ENCODE peak calls at places on chromosomes 11 and 22, in six cellular contexts. L, Y, S, U, M and I are unnamed samples.

GRCh38 chr11:64826578-64827450 is 16.5 kb upstream of the MEN1 start:
- DNase-seq in L (no peak), M (no peak), Y (no peak), S (no peak), U (no peak), I (no peak)

GRCh38 chr11:77407613-77408012 is 66.3 kb downstream of the PAK1 start:
- DNase-seq in Y (no peak), U (no peak), S (peak), M (peak), L (no peak), I (no peak)

GRCh38 chr11:65565624-65566453 is 4.4 kb upstream of the ZNRD2 start:
- DNase-seq in S (no peak), Y (no peak), L (no peak), U (no peak), M (no peak), I (no peak)

GRCh38 chr11:109490953-109491733 is 69.2 kb downstream of the C11orf87 start:
- DNase-seq in U (no peak), S (peak), M (no peak), Y (no peak), L (no peak), I (no peak)

GRCh38 chr11:75400110-75400865 is 970 bp downstream of the RPS3 start:
- DNase-seq in U (no peak), L (no peak), M (no peak), S (no peak), Y (no peak), I (no peak)

GRCh38 chr11:18105086-18105801 is 638 bp downstream of the SAAL1 start:
- DNase-seq in S (peak), Y (no peak), L (no peak), U (no peak), M (peak), I (no peak)

GRCh38 chr11:45026835-45027234 is 76.2 kb upstream of the TP53I11 start:
- DNase-seq in M (no peak), Y (no peak), U (no peak), L (no peak), S (no peak), I (no peak)

GRCh38 chr11:92211576-92212167 is 12.9 kb upstream of the FAT3 start:
- DNase-seq in M (peak), L (no peak), S (peak), U (peak), Y (no peak), I (no peak)

GRCh38 chr11:9530901-9531625 is 42.4 kb upstream of the WEE1 start:
- DNase-seq in M (no peak), U (no peak), S (no peak), Y (no peak), L (no peak), I (no peak)

GRCh38 chr11:33716236-33716635 is 15.6 kb upstream of the C11orf91 start:
- DNase-seq in M (peak), L (no peak), S (no peak), U (no peak), Y (no peak), I (no peak)

GRCh38 chr22:28137036-28137435 is 218.0 kb upstream of the PITPNB start:
- DNase-seq in S (peak), L (no peak), Y (no peak), M (no peak), U (no peak), I (no peak)